ENCODE peak calls at places on chromosomes 1 and 21, in ten cellular contexts. One of them, this sample, is unnamed.

GRCh38 chr1:101122452-101123166 is 97.0 kb upstream of the DPH5 start:
- DNase-seq in aorta: no peak
- DNase-seq in gastrocnemius medialis: no peak
- DNase-seq in GM06990: peak; percentile 34
- DNase-seq in heart right ventricle: no peak
- DNase-seq in IMR-90: no peak
- DNase-seq in Panc1: no peak
- DNase-seq in astrocyte of the spinal cord: peak; percentile 49
- DNase-seq in GM12865: peak; percentile 78
- DNase-seq in brain microvascular endothelial cell: no peak
- DNase-seq in this sample: peak; percentile 77

GRCh38 chr1:97814804-97815203 is 106.0 kb downstream of the DPYD start:
- DNase-seq in aorta: no peak
- DNase-seq in gastrocnemius medialis: no peak
- DNase-seq in GM06990: no peak
- DNase-seq in heart right ventricle: no peak
- DNase-seq in IMR-90: no peak
- DNase-seq in Panc1: no peak
- DNase-seq in astrocyte of the spinal cord: no peak
- DNase-seq in GM12865: no peak
- DNase-seq in brain microvascular endothelial cell: no peak
- DNase-seq in this sample: no peak

GRCh38 chr1:185316163-185317033 is 645 bp downstream of the IVNS1ABP start:
- DNase-seq in aorta: peak; percentile 97
- DNase-seq in gastrocnemius medialis: peak; percentile 89
- DNase-seq in GM06990: peak; percentile 91
- DNase-seq in heart right ventricle: peak; percentile 98
- DNase-seq in IMR-90: peak; percentile 88
- DNase-seq in Panc1: peak; percentile 27
- DNase-seq in astrocyte of the spinal cord: peak; percentile 91
- DNase-seq in GM12865: peak; percentile 95
- DNase-seq in brain microvascular endothelial cell: peak; percentile 90
- DNase-seq in this sample: peak; percentile 78

GRCh38 chr1:40622051-40622450 is 43.4 kb downstream of the RIMS3 start:
- DNase-seq in aorta: no peak
- DNase-seq in gastrocnemius medialis: no peak
- DNase-seq in GM06990: no peak
- DNase-seq in heart right ventricle: no peak
- DNase-seq in IMR-90: no peak
- DNase-seq in Panc1: no peak
- DNase-seq in astrocyte of the spinal cord: no peak
- DNase-seq in GM12865: no peak
- DNase-seq in brain microvascular endothelial cell: no peak
- DNase-seq in this sample: no peak

GRCh38 chr1:31788825-31789256 is 24.7 kb upstream of the ADGRB2 start:
- DNase-seq in aorta: no peak
- DNase-seq in gastrocnemius medialis: no peak
- DNase-seq in GM06990: no peak
- DNase-seq in heart right ventricle: no peak
- DNase-seq in IMR-90: peak; percentile 83
- DNase-seq in Panc1: no peak
- DNase-seq in astrocyte of the spinal cord: no peak
- DNase-seq in GM12865: no peak
- DNase-seq in brain microvascular endothelial cell: peak; percentile 57
- DNase-seq in this sample: no peak

GRCh38 chr1:116347678-116348077 is 25.4 kb upstream of the ATP1A1 start:
- DNase-seq in aorta: no peak
- DNase-seq in gastrocnemius medialis: peak; percentile 46
- DNase-seq in GM06990: no peak
- DNase-seq in heart right ventricle: no peak
- DNase-seq in IMR-90: no peak
- DNase-seq in Panc1: no peak
- DNase-seq in astrocyte of the spinal cord: no peak
- DNase-seq in GM12865: no peak
- DNase-seq in brain microvascular endothelial cell: no peak
- DNase-seq in this sample: no peak

GRCh38 chr1:230186003-230186863 is 119.2 kb downstream of the GALNT2 start:
- DNase-seq in aorta: no peak
- DNase-seq in gastrocnemius medialis: peak; percentile 81
- DNase-seq in GM06990: no peak
- DNase-seq in heart right ventricle: no peak
- DNase-seq in IMR-90: peak; percentile 93
- DNase-seq in Panc1: peak; percentile 76
- DNase-seq in astrocyte of the spinal cord: peak; percentile 88
- DNase-seq in GM12865: no peak
- DNase-seq in brain microvascular endothelial cell: peak; percentile 85
- DNase-seq in this sample: no peak

GRCh38 chr21:15964181-15964855 is 234.5 kb downstream of the USP25 start:
- DNase-seq in aorta: no peak
- DNase-seq in gastrocnemius medialis: no peak
- DNase-seq in GM06990: no peak
- DNase-seq in heart right ventricle: no peak
- DNase-seq in IMR-90: no peak
- DNase-seq in Panc1: no peak
- DNase-seq in astrocyte of the spinal cord: peak; percentile 27
- DNase-seq in GM12865: no peak
- DNase-seq in brain microvascular endothelial cell: no peak
- DNase-seq in this sample: no peak

GRCh38 chr1:93567255-93567918 is 114.2 kb downstream of the BCAR3 start:
- DNase-seq in aorta: no peak
- DNase-seq in gastrocnemius medialis: peak; percentile 82
- DNase-seq in GM06990: no peak
- DNase-seq in heart right ventricle: peak; percentile 31
- DNase-seq in IMR-90: peak; percentile 98
- DNase-seq in Panc1: no peak
- DNase-seq in astrocyte of the spinal cord: peak; percentile 79
- DNase-seq in GM12865: no peak
- DNase-seq in brain microvascular endothelial cell: peak; percentile 93
- DNase-seq in this sample: no peak

GRCh38 chr1:89725016-89725380 is 92.1 kb downstream of the LRRC8C start:
- DNase-seq in aorta: peak; percentile 64
- DNase-seq in gastrocnemius medialis: no peak
- DNase-seq in GM06990: no peak
- DNase-seq in heart right ventricle: no peak
- DNase-seq in IMR-90: peak; percentile 96
- DNase-seq in Panc1: peak; percentile 42
- DNase-seq in astrocyte of the spinal cord: peak; percentile 79
- DNase-seq in GM12865: no peak
- DNase-seq in brain microvascular endothelial cell: peak; percentile 20
- DNase-seq in this sample: no peak

GRCh38 chr21:39020751-39021474 is 162.3 kb downstream of the PSMG1 start:
- DNase-seq in aorta: peak; percentile 66
- DNase-seq in gastrocnemius medialis: no peak
- DNase-seq in GM06990: no peak
- DNase-seq in heart right ventricle: no peak
- DNase-seq in IMR-90: peak; percentile 74
- DNase-seq in Panc1: no peak
- DNase-seq in astrocyte of the spinal cord: no peak
- DNase-seq in GM12865: no peak
- DNase-seq in brain microvascular endothelial cell: peak; percentile 47
- DNase-seq in this sample: no peak

GRCh38 chr1:234933475-234933874 is 195.2 kb downstream of the TOMM20 start:
- DNase-seq in aorta: peak; percentile 89
- DNase-seq in gastrocnemius medialis: peak; percentile 82
- DNase-seq in GM06990: peak; percentile 66
- DNase-seq in heart right ventricle: peak; percentile 58
- DNase-seq in IMR-90: peak; percentile 69
- DNase-seq in Panc1: no peak
- DNase-seq in astrocyte of the spinal cord: peak; percentile 71
- DNase-seq in GM12865: peak; percentile 88
- DNase-seq in brain microvascular endothelial cell: peak; percentile 43
- DNase-seq in this sample: no peak

DNA sequence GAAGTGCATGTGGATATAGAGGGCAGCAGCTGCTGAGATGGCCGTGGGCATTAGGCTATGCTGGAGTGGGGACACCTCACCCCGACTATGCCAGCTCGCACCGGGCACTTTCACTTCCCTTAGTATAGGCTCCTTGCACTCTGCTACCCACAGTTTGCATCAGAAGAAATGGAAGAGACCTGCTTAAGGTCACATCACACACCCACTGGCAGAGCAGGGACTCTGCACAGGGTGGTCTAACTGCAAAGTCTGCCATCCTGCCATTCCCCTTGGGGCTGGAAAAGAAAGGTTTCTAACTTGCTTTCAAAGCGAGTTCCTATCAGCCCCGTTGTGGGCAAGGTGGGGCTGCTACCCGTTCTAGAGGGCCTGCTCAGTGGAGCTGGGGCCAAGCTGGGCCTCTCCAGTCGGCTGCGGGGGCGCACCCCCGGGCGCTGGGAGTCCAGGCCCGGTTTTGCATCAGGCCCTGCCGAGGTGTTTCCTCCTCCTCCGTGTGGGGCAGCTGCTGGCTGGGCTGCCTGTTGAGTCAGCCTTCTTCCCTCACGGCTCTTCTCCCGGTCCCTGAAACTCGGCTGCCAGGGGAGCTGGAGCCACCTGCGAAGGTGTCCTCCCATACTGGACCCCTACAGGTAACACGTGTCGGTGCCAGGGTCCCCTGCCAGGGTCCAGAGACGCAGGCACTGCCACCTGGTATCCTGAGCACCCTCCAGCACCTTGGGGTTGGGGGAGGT is at the start of gene SYTL1:
- DNase-seq in aorta: no peak
- DNase-seq in gastrocnemius medialis: no peak
- DNase-seq in GM06990: peak; percentile 84
- DNase-seq in heart right ventricle: no peak
- DNase-seq in IMR-90: peak; percentile 67
- DNase-seq in Panc1: no peak
- DNase-seq in astrocyte of the spinal cord: peak; percentile 62
- DNase-seq in GM12865: peak; percentile 64
- DNase-seq in brain microvascular endothelial cell: peak; percentile 64
- DNase-seq in this sample: peak; percentile 68
- H3K4me3 ChIP-seq in aorta: no peak within 1 kb of the TSS
- H3K4me3 ChIP-seq in gastrocnemius medialis: no peak within 1 kb of the TSS
- H3K4me3 ChIP-seq in GM06990: peak within 1 kb of the TSS; percentile 76
- H3K4me3 ChIP-seq in heart right ventricle: no peak within 1 kb of the TSS
- H3K4me3 ChIP-seq in IMR-90: no peak within 1 kb of the TSS
- H3K4me3 ChIP-seq in Panc1: no peak within 1 kb of the TSS
- H3K4me3 ChIP-seq in astrocyte of the spinal cord: no peak within 1 kb of the TSS
- H3K4me3 ChIP-seq in GM12865: peak within 1 kb of the TSS; percentile 47
- H3K4me3 ChIP-seq in brain microvascular endothelial cell: no peak within 1 kb of the TSS
- H3K4me3 ChIP-seq in this sample: peak within 1 kb of the TSS; percentile 85

GRCh38 chr1:205239078-205239477 is 11.3 kb downstream of the TMCC2 start:
- DNase-seq in aorta: peak; percentile 30
- DNase-seq in gastrocnemius medialis: no peak
- DNase-seq in GM06990: no peak
- DNase-seq in heart right ventricle: no peak
- DNase-seq in IMR-90: no peak
- DNase-seq in Panc1: no peak
- DNase-seq in astrocyte of the spinal cord: no peak
- DNase-seq in GM12865: no peak
- DNase-seq in brain microvascular endothelial cell: no peak
- DNase-seq in this sample: no peak
- H3K4me3 ChIP-seq in aorta: no peak overlapping the region
- H3K4me3 ChIP-seq in gastrocnemius medialis: no peak overlapping the region
- H3K4me3 ChIP-seq in GM06990: no peak overlapping the region
- H3K4me3 ChIP-seq in heart right ventricle: no peak overlapping the region
- H3K4me3 ChIP-seq in IMR-90: no peak overlapping the region
- H3K4me3 ChIP-seq in Panc1: no peak overlapping the region
- H3K4me3 ChIP-seq in astrocyte of the spinal cord: no peak overlapping the region
- H3K4me3 ChIP-seq in GM12865: no peak overlapping the region
- H3K4me3 ChIP-seq in brain microvascular endothelial cell: no peak overlapping the region
- H3K4me3 ChIP-seq in this sample: no peak overlapping the region

GRCh38 chr1:9495854-9496374 is 43.4 kb upstream of the SLC25A33 start:
- DNase-seq in aorta: no peak
- DNase-seq in gastrocnemius medialis: no peak
- DNase-seq in GM06990: no peak
- DNase-seq in heart right ventricle: no peak
- DNase-seq in IMR-90: no peak
- DNase-seq in Panc1: no peak
- DNase-seq in astrocyte of the spinal cord: no peak
- DNase-seq in GM12865: no peak
- DNase-seq in brain microvascular endothelial cell: no peak
- DNase-seq in this sample: no peak
- H3K4me3 ChIP-seq in aorta: no peak overlapping the region
- H3K4me3 ChIP-seq in gastrocnemius medialis: no peak overlapping the region
- H3K4me3 ChIP-seq in GM06990: no peak overlapping the region
- H3K4me3 ChIP-seq in heart right ventricle: no peak overlapping the region
- H3K4me3 ChIP-seq in IMR-90: no peak overlapping the region
- H3K4me3 ChIP-seq in Panc1: no peak overlapping the region
- H3K4me3 ChIP-seq in astrocyte of the spinal cord: no peak overlapping the region
- H3K4me3 ChIP-seq in GM12865: peak overlapping the region; percentile 57
- H3K4me3 ChIP-seq in brain microvascular endothelial cell: no peak overlapping the region
- H3K4me3 ChIP-seq in this sample: no peak overlapping the region

DNA sequence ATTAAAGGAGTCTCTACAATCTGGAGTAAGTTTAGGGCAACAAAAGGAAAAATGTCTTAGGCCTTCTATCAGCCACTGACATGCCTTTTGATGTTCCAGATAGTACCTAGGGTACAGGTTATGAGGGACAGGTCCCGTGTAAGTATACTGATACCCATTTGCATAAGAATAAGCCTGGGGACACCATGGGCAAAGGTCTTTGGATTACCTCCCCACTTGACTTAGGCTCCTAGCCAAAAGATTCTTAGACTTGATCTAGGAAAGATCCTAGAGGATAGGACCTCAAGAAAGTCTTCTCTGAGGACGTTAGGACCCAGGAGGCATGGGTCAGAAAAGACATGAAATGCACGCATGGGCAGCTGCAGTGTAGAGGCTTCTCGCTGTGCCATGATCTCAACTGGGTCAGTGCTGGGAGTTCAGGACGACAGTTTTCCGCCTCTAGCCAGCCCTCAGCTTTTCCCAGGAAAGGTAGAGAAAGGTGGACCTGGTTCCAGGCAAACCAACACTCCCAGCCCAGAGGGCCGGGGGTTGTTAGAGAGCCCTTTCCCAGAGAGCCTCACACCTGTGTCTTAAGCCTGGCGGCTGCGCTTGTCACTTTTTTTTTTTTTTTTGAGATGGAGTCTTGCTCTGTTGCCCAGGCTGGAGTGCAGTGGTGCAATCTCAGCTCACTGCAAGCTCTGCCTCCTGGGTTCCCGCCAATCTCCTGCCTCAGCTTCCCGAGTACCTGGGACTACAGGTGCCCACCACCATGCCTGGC is 26.6 kb downstream of the MSTO1 start:
- DNase-seq in aorta: no peak
- DNase-seq in gastrocnemius medialis: no peak
- DNase-seq in GM06990: no peak
- DNase-seq in heart right ventricle: no peak
- DNase-seq in IMR-90: no peak
- DNase-seq in Panc1: no peak
- DNase-seq in astrocyte of the spinal cord: no peak
- DNase-seq in GM12865: no peak
- DNase-seq in brain microvascular endothelial cell: no peak
- DNase-seq in this sample: no peak
- H3K4me3 ChIP-seq in aorta: no peak overlapping the region
- H3K4me3 ChIP-seq in gastrocnemius medialis: peak overlapping the region; percentile 40
- H3K4me3 ChIP-seq in GM06990: no peak overlapping the region
- H3K4me3 ChIP-seq in heart right ventricle: no peak overlapping the region
- H3K4me3 ChIP-seq in IMR-90: no peak overlapping the region
- H3K4me3 ChIP-seq in Panc1: no peak overlapping the region
- H3K4me3 ChIP-seq in astrocyte of the spinal cord: no peak overlapping the region
- H3K4me3 ChIP-seq in GM12865: no peak overlapping the region
- H3K4me3 ChIP-seq in brain microvascular endothelial cell: no peak overlapping the region
- H3K4me3 ChIP-seq in this sample: peak overlapping the region; percentile 60

DNA sequence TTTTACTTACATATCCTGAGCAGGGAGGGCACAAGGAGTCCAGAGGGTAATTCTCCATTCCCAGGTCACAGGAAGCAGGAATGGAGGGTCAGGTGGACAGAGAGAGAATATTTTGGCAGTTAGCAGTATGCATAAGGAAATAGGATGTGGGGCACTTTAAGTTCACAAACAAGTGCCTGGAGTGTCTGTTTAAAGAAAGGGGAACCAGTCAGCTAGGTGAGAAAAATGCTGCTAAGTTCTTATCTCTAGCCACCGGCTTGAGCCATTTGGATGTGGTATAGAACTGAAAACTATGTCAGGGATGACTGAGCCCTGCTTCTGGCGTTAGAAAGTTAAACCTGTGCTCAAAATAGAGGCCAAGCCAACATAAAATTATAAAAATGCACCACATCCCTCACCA is 739.7 kb upstream of the NCAM2 start:
- DNase-seq in aorta: no peak
- DNase-seq in gastrocnemius medialis: no peak
- DNase-seq in GM06990: no peak
- DNase-seq in heart right ventricle: no peak
- DNase-seq in IMR-90: no peak
- DNase-seq in Panc1: no peak
- DNase-seq in astrocyte of the spinal cord: no peak
- DNase-seq in GM12865: no peak
- DNase-seq in brain microvascular endothelial cell: no peak
- DNase-seq in this sample: no peak
- H3K4me3 ChIP-seq in aorta: no peak overlapping the region
- H3K4me3 ChIP-seq in gastrocnemius medialis: no peak overlapping the region
- H3K4me3 ChIP-seq in GM06990: no peak overlapping the region
- H3K4me3 ChIP-seq in heart right ventricle: no peak overlapping the region
- H3K4me3 ChIP-seq in IMR-90: no peak overlapping the region
- H3K4me3 ChIP-seq in Panc1: no peak overlapping the region
- H3K4me3 ChIP-seq in astrocyte of the spinal cord: no peak overlapping the region
- H3K4me3 ChIP-seq in GM12865: no peak overlapping the region
- H3K4me3 ChIP-seq in brain microvascular endothelial cell: no peak overlapping the region
- H3K4me3 ChIP-seq in this sample: no peak overlapping the region

This sample was measured in Jurkat, Clone E6-1.